ENCODE peak calls at places on chromosomes 16 and 17, in five cellular contexts. One of them, this sample, is unnamed.

GRCh38 chr17:78979780-78980623 is at the start of gene LGALS3BP:
- DNase-seq in sigmoid colon: peak; percentile 90
- DNase-seq in ELR: peak; percentile 82
- DNase-seq in C1 segment of cervical spinal cord: peak; percentile 74
- DNase-seq in HCEC 1CT: peak; percentile 77
- DNase-seq in this sample: peak; percentile 88

GRCh38 chr17:42132941-42133340 is 10.3 kb downstream of the HSPB9 start:
- DNase-seq in sigmoid colon: no peak
- DNase-seq in C1 segment of cervical spinal cord: peak; percentile 71
- DNase-seq in HCEC 1CT: peak; percentile 74
- DNase-seq in ELR: peak; percentile 88
- DNase-seq in this sample: peak; percentile 88

GRCh38 chr17:43900858-43901754 is 6.2 kb downstream of the MPP2 start:
- DNase-seq in C1 segment of cervical spinal cord: no peak
- DNase-seq in ELR: no peak
- DNase-seq in HCEC 1CT: no peak
- DNase-seq in sigmoid colon: no peak
- DNase-seq in this sample: no peak

GRCh38 chr16:18788828-18789514 is 1.2 kb downstream of the RPS15A start:
- DNase-seq in sigmoid colon: no peak
- DNase-seq in HCEC 1CT: no peak
- DNase-seq in ELR: no peak
- DNase-seq in C1 segment of cervical spinal cord: no peak
- DNase-seq in this sample: no peak

GRCh38 chr16:30030841-30031413 is at the start of gene TLCD3B:
- DNase-seq in sigmoid colon: no peak
- DNase-seq in ELR: no peak
- DNase-seq in HCEC 1CT: no peak
- DNase-seq in C1 segment of cervical spinal cord: no peak
- DNase-seq in this sample: no peak

GRCh38 chr17:21034350-21035235 is 8.2 kb downstream of the USP22 start:
- DNase-seq in sigmoid colon: no peak
- DNase-seq in ELR: peak; percentile 66
- DNase-seq in HCEC 1CT: peak; percentile 54
- DNase-seq in C1 segment of cervical spinal cord: no peak
- DNase-seq in this sample: peak; percentile 37

GRCh38 chr17:34356194-34356593 is at the start of gene CCL13:
- DNase-seq in sigmoid colon: no peak
- DNase-seq in ELR: no peak
- DNase-seq in C1 segment of cervical spinal cord: no peak
- DNase-seq in HCEC 1CT: no peak
- DNase-seq in this sample: no peak

GRCh38 chr17:76868176-76868668 is at the start of gene MGAT5B:
- DNase-seq in C1 segment of cervical spinal cord: peak; percentile 3
- DNase-seq in sigmoid colon: peak; percentile 83
- DNase-seq in HCEC 1CT: peak; percentile 67
- DNase-seq in ELR: peak; percentile 92
- DNase-seq in this sample: peak; percentile 85

GRCh38 chr16:85553436-85554113 is 59.5 kb upstream of the GSE1 start:
- DNase-seq in HCEC 1CT: peak; percentile 62
- DNase-seq in C1 segment of cervical spinal cord: no peak
- DNase-seq in sigmoid colon: no peak
- DNase-seq in ELR: peak; percentile 72
- DNase-seq in this sample: peak; percentile 73

GRCh38 chr16:66480265-66481080 is 53.4 kb downstream of the BEAN1 start:
- DNase-seq in ELR: no peak
- DNase-seq in C1 segment of cervical spinal cord: no peak
- DNase-seq in sigmoid colon: no peak
- DNase-seq in HCEC 1CT: no peak
- DNase-seq in this sample: no peak

GRCh38 chr16:69111831-69112230 is 6.4 kb downstream of the HAS3 start:
- DNase-seq in sigmoid colon: no peak
- DNase-seq in HCEC 1CT: no peak
- DNase-seq in C1 segment of cervical spinal cord: no peak
- DNase-seq in ELR: no peak
- DNase-seq in this sample: no peak

GRCh38 chr16:31707743-31708335 is 165.8 kb upstream of the ZNF267 start:
- DNase-seq in sigmoid colon: no peak
- DNase-seq in ELR: no peak
- DNase-seq in HCEC 1CT: no peak
- DNase-seq in C1 segment of cervical spinal cord: no peak
- DNase-seq in this sample: no peak

GRCh38 chr17:49223517-49224197 is 6.9 kb downstream of the PHOSPHO1 start:
- DNase-seq in C1 segment of cervical spinal cord: no peak
- DNase-seq in ELR: peak; percentile 61
- DNase-seq in sigmoid colon: no peak
- DNase-seq in HCEC 1CT: peak; percentile 15
- DNase-seq in this sample: peak; percentile 43

GRCh38 chr17:42679492-42680330 is 1.9 kb downstream of the CCR10 start:
- DNase-seq in C1 segment of cervical spinal cord: peak; percentile 47
- DNase-seq in HCEC 1CT: peak; percentile 76
- DNase-seq in sigmoid colon: peak; percentile 89
- DNase-seq in ELR: peak; percentile 87
- DNase-seq in this sample: peak; percentile 83

GRCh38 chr17:1108560-1108809 is 71.3 kb downstream of the ABR start:
- DNase-seq in ELR: peak; percentile 33
- DNase-seq in sigmoid colon: no peak
- DNase-seq in HCEC 1CT: no peak
- DNase-seq in C1 segment of cervical spinal cord: no peak
- DNase-seq in this sample: no peak

GRCh38 chr17:48561894-48562810 is 16.0 kb downstream of the HOXB4 start:
- DNase-seq in sigmoid colon: no peak
- DNase-seq in HCEC 1CT: no peak
- DNase-seq in C1 segment of cervical spinal cord: no peak
- DNase-seq in ELR: peak; percentile 52
- DNase-seq in this sample: no peak

GRCh38 chr17:35002876-35003551 is 22.7 kb downstream of the LIG3 start:
- DNase-seq in HCEC 1CT: no peak
- DNase-seq in C1 segment of cervical spinal cord: no peak
- DNase-seq in ELR: no peak
- DNase-seq in sigmoid colon: peak; percentile 89
- DNase-seq in this sample: no peak

GRCh38 chr16:88702364-88703210 is 3.6 kb downstream of the RNF166 start:
- DNase-seq in sigmoid colon: no peak
- DNase-seq in C1 segment of cervical spinal cord: no peak
- DNase-seq in ELR: no peak
- DNase-seq in HCEC 1CT: no peak
- DNase-seq in this sample: no peak

GRCh38 chr17:35117984-35118383 is 1.7 kb downstream of the RAD51D start:
- DNase-seq in HCEC 1CT: no peak
- DNase-seq in sigmoid colon: no peak
- DNase-seq in C1 segment of cervical spinal cord: no peak
- DNase-seq in ELR: peak; percentile 55
- DNase-seq in this sample: peak; percentile 31

GRCh38 chr17:28174352-28175046 is 132.0 kb downstream of the NLK start:
- DNase-seq in HCEC 1CT: no peak
- DNase-seq in ELR: peak; percentile 48
- DNase-seq in C1 segment of cervical spinal cord: no peak
- DNase-seq in sigmoid colon: no peak
- DNase-seq in this sample: peak; percentile 24

GRCh38 chr16:85810742-85811115 is 11.2 kb downstream of the COX4I1 start:
- DNase-seq in HCEC 1CT: no peak
- DNase-seq in sigmoid colon: no peak
- DNase-seq in C1 segment of cervical spinal cord: no peak
- DNase-seq in ELR: no peak
- DNase-seq in this sample: no peak

GRCh38 chr17:29103341-29103740 is 60.4 kb downstream of the PIPOX start:
- DNase-seq in sigmoid colon: no peak
- DNase-seq in C1 segment of cervical spinal cord: no peak
- DNase-seq in ELR: no peak
- DNase-seq in HCEC 1CT: no peak
- DNase-seq in this sample: no peak

GRCh38 chr16:88773812-88774291 is 11.2 kb downstream of the PIEZO1 start:
- DNase-seq in C1 segment of cervical spinal cord: peak; percentile 12
- DNase-seq in HCEC 1CT: peak; percentile 85
- DNase-seq in sigmoid colon: peak; percentile 85
- DNase-seq in ELR: peak; percentile 98
- DNase-seq in this sample: peak; percentile 92

GRCh38 chr16:19295393-19295792 is 9.9 kb downstream of the CLEC19A start:
- DNase-seq in ELR: no peak
- DNase-seq in C1 segment of cervical spinal cord: no peak
- DNase-seq in sigmoid colon: no peak
- DNase-seq in HCEC 1CT: no peak
- DNase-seq in this sample: no peak

GRCh38 chr17:33461051-33461450 is 168.0 kb upstream of the ASIC2 start:
- DNase-seq in sigmoid colon: no peak
- DNase-seq in C1 segment of cervical spinal cord: no peak
- DNase-seq in ELR: no peak
- DNase-seq in HCEC 1CT: no peak
- DNase-seq in this sample: peak; percentile 14

GRCh38 chr16:17259751-17260270 is 210.9 kb downstream of the XYLT1 start:
- DNase-seq in sigmoid colon: no peak
- DNase-seq in C1 segment of cervical spinal cord: no peak
- DNase-seq in HCEC 1CT: no peak
- DNase-seq in ELR: no peak
- DNase-seq in this sample: no peak

GRCh38 chr16:23107117-23107516 is 42.1 kb downstream of the USP31 start:
- DNase-seq in sigmoid colon: no peak
- DNase-seq in ELR: no peak
- DNase-seq in HCEC 1CT: no peak
- DNase-seq in C1 segment of cervical spinal cord: no peak
- DNase-seq in this sample: no peak

GRCh38 chr17:82710499-82711232 is 5.8 kb upstream of the FN3KRP start:
- DNase-seq in ELR: no peak
- DNase-seq in sigmoid colon: no peak
- DNase-seq in HCEC 1CT: no peak
- DNase-seq in C1 segment of cervical spinal cord: no peak
- DNase-seq in this sample: no peak

GRCh38 chr16:23908790-23909189 is 73.0 kb downstream of the PRKCB start:
- DNase-seq in C1 segment of cervical spinal cord: no peak
- DNase-seq in ELR: no peak
- DNase-seq in HCEC 1CT: no peak
- DNase-seq in sigmoid colon: no peak
- DNase-seq in this sample: no peak

GRCh38 chr17:70040336-70040735 is 34.7 kb upstream of the KCNJ16 start:
- DNase-seq in sigmoid colon: no peak
- DNase-seq in HCEC 1CT: peak; percentile 87
- DNase-seq in C1 segment of cervical spinal cord: no peak
- DNase-seq in ELR: peak; percentile 76
- DNase-seq in this sample: peak; percentile 23

GRCh38 chr16:46839986-46840443 is 9.0 kb upstream of the C16orf87 start:
- DNase-seq in sigmoid colon: no peak
- DNase-seq in ELR: no peak
- DNase-seq in C1 segment of cervical spinal cord: no peak
- DNase-seq in HCEC 1CT: no peak
- DNase-seq in this sample: no peak

GRCh38 chr17:75685508-75685907 is 18.4 kb downstream of the SAP30BP start:
- DNase-seq in HCEC 1CT: no peak
- DNase-seq in C1 segment of cervical spinal cord: no peak
- DNase-seq in sigmoid colon: peak; percentile 34
- DNase-seq in ELR: no peak
- DNase-seq in this sample: no peak

GRCh38 chr16:31010539-31010938 is at the start of gene STX1B:
- DNase-seq in sigmoid colon: no peak
- DNase-seq in HCEC 1CT: no peak
- DNase-seq in C1 segment of cervical spinal cord: peak; percentile 6
- DNase-seq in ELR: peak; percentile 49
- DNase-seq in this sample: peak; percentile 34

GRCh38 chr17:39665642-39666221 is 583 bp downstream of the TCAP start:
- DNase-seq in ELR: peak; percentile 40
- DNase-seq in sigmoid colon: no peak
- DNase-seq in C1 segment of cervical spinal cord: peak; percentile 67
- DNase-seq in HCEC 1CT: no peak
- DNase-seq in this sample: no peak

GRCh38 chr16:65065031-65065430 is 56.8 kb downstream of the CDH11 start:
- DNase-seq in ELR: no peak
- DNase-seq in C1 segment of cervical spinal cord: no peak
- DNase-seq in HCEC 1CT: no peak
- DNase-seq in sigmoid colon: no peak
- DNase-seq in this sample: no peak

GRCh38 chr16:20104563-20105183 is 31.0 kb upstream of the GPR139 start:
- DNase-seq in C1 segment of cervical spinal cord: no peak
- DNase-seq in HCEC 1CT: no peak
- DNase-seq in ELR: no peak
- DNase-seq in sigmoid colon: no peak
- DNase-seq in this sample: no peak

GRCh38 chr17:49031965-49032928 is 35.1 kb downstream of the IGF2BP1 start:
- DNase-seq in HCEC 1CT: peak; percentile 61
- DNase-seq in sigmoid colon: no peak
- DNase-seq in ELR: peak; percentile 88
- DNase-seq in C1 segment of cervical spinal cord: peak; percentile 21
- DNase-seq in this sample: peak; percentile 85

GRCh38 chr17:67467500-67468481 is 90.7 kb downstream of the PITPNC1 start:
- DNase-seq in HCEC 1CT: no peak
- DNase-seq in sigmoid colon: no peak
- DNase-seq in C1 segment of cervical spinal cord: no peak
- DNase-seq in ELR: no peak
- DNase-seq in this sample: no peak

GRCh38 chr16:25841776-25842175 is 150.0 kb downstream of the HS3ST4 start:
- DNase-seq in sigmoid colon: no peak
- DNase-seq in HCEC 1CT: no peak
- DNase-seq in C1 segment of cervical spinal cord: no peak
- DNase-seq in ELR: no peak
- DNase-seq in this sample: no peak